ENCODE peak calls at places on chromosomes 1 and 21, in seven cellular contexts. One of them, this sample, is unnamed. For H3K4me1, the result is how much of the 10 kb centered on the place peaks cover.

GRCh38 chr1:70057500-70057899 is 147.9 kb downstream of the LRRC40 start:
- DNase-seq in transverse colon: no peak
- DNase-seq in H1: no peak
- DNase-seq in Caco-2: no peak
- DNase-seq in GM12878: no peak
- DNase-seq in gastrocnemius medialis: no peak
- DNase-seq in tibial artery: no peak
- DNase-seq in this sample: no peak

GRCh38 chr1:228198977-228199590 is 8.8 kb upstream of the OBSCN start:
- DNase-seq in Caco-2: no peak
- DNase-seq in GM12878: no peak
- DNase-seq in tibial artery: no peak
- DNase-seq in transverse colon: no peak
- DNase-seq in gastrocnemius medialis: no peak
- DNase-seq in H1: no peak
- DNase-seq in this sample: no peak

GRCh38 chr1:72186733-72187307 is 95.5 kb downstream of the NEGR1 start:
- DNase-seq in H1: no peak
- DNase-seq in gastrocnemius medialis: no peak
- DNase-seq in GM12878: no peak
- DNase-seq in transverse colon: no peak
- DNase-seq in tibial artery: no peak
- DNase-seq in Caco-2: no peak
- DNase-seq in this sample: no peak

GRCh38 chr1:108200627-108201106 is 524 bp upstream of the SLC25A24 start:
- DNase-seq in GM12878: no peak
- DNase-seq in H1: no peak
- DNase-seq in gastrocnemius medialis: peak
- DNase-seq in tibial artery: peak
- DNase-seq in transverse colon: peak
- DNase-seq in Caco-2: peak
- DNase-seq in this sample: no peak

GRCh38 chr1:17369466-17369865 is 2.5 kb upstream of the PADI6 start:
- DNase-seq in gastrocnemius medialis: no peak
- DNase-seq in transverse colon: no peak
- DNase-seq in tibial artery: no peak
- DNase-seq in H1: no peak
- DNase-seq in Caco-2: no peak
- DNase-seq in GM12878: no peak
- DNase-seq in this sample: no peak

GRCh38 chr1:15949453-15950245 is 26.3 kb downstream of the ZBTB17 start:
- DNase-seq in H1: peak
- DNase-seq in transverse colon: peak
- DNase-seq in GM12878: peak
- DNase-seq in tibial artery: peak
- DNase-seq in Caco-2: no peak
- DNase-seq in gastrocnemius medialis: peak
- DNase-seq in this sample: peak

GRCh38 chr1:60848583-60849188 is 233.7 kb upstream of the NFIA start:
- DNase-seq in H1: peak
- DNase-seq in transverse colon: no peak
- DNase-seq in tibial artery: no peak
- DNase-seq in Caco-2: no peak
- DNase-seq in gastrocnemius medialis: no peak
- DNase-seq in GM12878: no peak
- DNase-seq in this sample: no peak

GRCh38 chr1:84434081-84434755 is 35.9 kb downstream of the DNASE2B start:
- DNase-seq in Caco-2: no peak
- DNase-seq in tibial artery: no peak
- DNase-seq in transverse colon: no peak
- DNase-seq in H1: no peak
- DNase-seq in gastrocnemius medialis: no peak
- DNase-seq in GM12878: no peak
- DNase-seq in this sample: no peak

GRCh38 chr21:37606549-37606948 is 240.0 kb downstream of the DYRK1A start:
- DNase-seq in Caco-2: no peak
- DNase-seq in transverse colon: no peak
- DNase-seq in GM12878: no peak
- DNase-seq in tibial artery: no peak
- DNase-seq in H1: no peak
- DNase-seq in gastrocnemius medialis: no peak
- DNase-seq in this sample: no peak

GRCh38 chr1:19640363-19641316 is 3.5 kb upstream of the NBL1 start:
- DNase-seq in tibial artery: peak
- DNase-seq in GM12878: no peak
- DNase-seq in transverse colon: peak
- DNase-seq in H1: peak
- DNase-seq in gastrocnemius medialis: no peak
- DNase-seq in Caco-2: no peak
- DNase-seq in this sample: no peak

GRCh38 chr1:3226664-3227371 is 157.8 kb downstream of the PRDM16 start:
- DNase-seq in GM12878: no peak
- DNase-seq in gastrocnemius medialis: no peak
- DNase-seq in transverse colon: no peak
- DNase-seq in H1: no peak
- DNase-seq in tibial artery: no peak
- DNase-seq in Caco-2: no peak
- DNase-seq in this sample: no peak

GRCh38 chr1:54238353-54239040 is 38.5 kb downstream of the MRPL37 start:
- DNase-seq in GM12878: no peak
- DNase-seq in H1: no peak
- DNase-seq in gastrocnemius medialis: no peak
- DNase-seq in transverse colon: no peak
- DNase-seq in Caco-2: no peak
- DNase-seq in tibial artery: no peak
- DNase-seq in this sample: no peak

GRCh38 chr1:16980473-16981268 is at the start of gene MFAP2:
- DNase-seq in gastrocnemius medialis: no peak
- DNase-seq in GM12878: no peak
- DNase-seq in tibial artery: no peak
- DNase-seq in Caco-2: no peak
- DNase-seq in transverse colon: no peak
- DNase-seq in H1: peak
- DNase-seq in this sample: no peak

GRCh38 chr1:232306269-232306911 is 323.5 kb downstream of the SIPA1L2 start:
- DNase-seq in gastrocnemius medialis: peak
- DNase-seq in GM12878: no peak
- DNase-seq in Caco-2: no peak
- DNase-seq in tibial artery: no peak
- DNase-seq in transverse colon: peak
- DNase-seq in H1: peak
- DNase-seq in this sample: no peak

GRCh38 chr1:196400478-196401453 is 207.5 kb downstream of the KCNT2 start:
- DNase-seq in GM12878: no peak
- DNase-seq in gastrocnemius medialis: peak
- DNase-seq in H1: no peak
- DNase-seq in transverse colon: peak
- DNase-seq in Caco-2: no peak
- DNase-seq in tibial artery: peak
- DNase-seq in this sample: peak

GRCh38 chr1:7366286-7366954 is 404.7 kb upstream of the VAMP3 start:
- DNase-seq in gastrocnemius medialis: peak
- DNase-seq in H1: no peak
- DNase-seq in tibial artery: no peak
- DNase-seq in transverse colon: no peak
- DNase-seq in Caco-2: no peak
- DNase-seq in GM12878: no peak
- DNase-seq in this sample: no peak

GRCh38 chr21:44947930-44948331 is 8.1 kb downstream of the SLX9 start:
- DNase-seq in transverse colon: no peak
- DNase-seq in tibial artery: peak
- DNase-seq in Caco-2: peak
- DNase-seq in H1: no peak
- DNase-seq in GM12878: no peak
- DNase-seq in gastrocnemius medialis: peak
- DNase-seq in this sample: peak

GRCh38 chr1:177172866-177173265 is 2.1 kb downstream of the BRINP2 start:
- DNase-seq in H1: no peak
- DNase-seq in transverse colon: no peak
- DNase-seq in tibial artery: no peak
- DNase-seq in gastrocnemius medialis: no peak
- DNase-seq in GM12878: no peak
- DNase-seq in Caco-2: no peak
- DNase-seq in this sample: no peak

GRCh38 chr1:86155807-86156561 is 588 bp downstream of the COL24A1 start:
- DNase-seq in transverse colon: peak
- DNase-seq in Caco-2: no peak
- DNase-seq in H1: peak
- DNase-seq in gastrocnemius medialis: peak
- DNase-seq in tibial artery: no peak
- DNase-seq in GM12878: no peak
- DNase-seq in this sample: peak

GRCh38 chr1:202888204-202888506 is 794 bp downstream of the RABIF start:
- DNase-seq in transverse colon: no peak
- DNase-seq in Caco-2: no peak
- DNase-seq in tibial artery: no peak
- DNase-seq in H1: no peak
- DNase-seq in gastrocnemius medialis: no peak
- DNase-seq in GM12878: peak
- DNase-seq in this sample: no peak

GRCh38 chr1:8763888-8764287 is 53.6 kb downstream of the RERE start:
- DNase-seq in transverse colon: no peak
- DNase-seq in H1: no peak
- DNase-seq in GM12878: peak
- DNase-seq in tibial artery: no peak
- DNase-seq in Caco-2: no peak
- DNase-seq in gastrocnemius medialis: no peak
- DNase-seq in this sample: no peak

GRCh38 chr21:42552407-42553336 is 39.0 kb downstream of the SLC37A1 start:
- DNase-seq in tibial artery: peak
- DNase-seq in H1: no peak
- DNase-seq in gastrocnemius medialis: no peak
- DNase-seq in transverse colon: peak
- DNase-seq in Caco-2: no peak
- DNase-seq in GM12878: no peak
- DNase-seq in this sample: peak

GRCh38 chr1:63774617-63775417 is 1.0 kb downstream of the ROR1 start:
- DNase-seq in tibial artery: peak
- DNase-seq in Caco-2: no peak
- DNase-seq in gastrocnemius medialis: no peak
- DNase-seq in GM12878: no peak
- DNase-seq in H1: peak
- DNase-seq in transverse colon: peak
- DNase-seq in this sample: peak

GRCh38 chr1:240435996-240436566 is 175.9 kb downstream of the GREM2 start:
- DNase-seq in H1: no peak
- DNase-seq in GM12878: no peak
- DNase-seq in Caco-2: no peak
- DNase-seq in tibial artery: no peak
- DNase-seq in transverse colon: no peak
- DNase-seq in gastrocnemius medialis: no peak
- DNase-seq in this sample: no peak

GRCh38 chr1:171032822-171033702 is 57.6 kb upstream of the FMO3 start:
- DNase-seq in H1: peak
- DNase-seq in GM12878: no peak
- DNase-seq in gastrocnemius medialis: no peak
- DNase-seq in Caco-2: no peak
- DNase-seq in tibial artery: no peak
- DNase-seq in transverse colon: no peak
- DNase-seq in this sample: no peak

GRCh38 chr1:48741380-48741779 is 35.3 kb downstream of the BEND5 start:
- DNase-seq in transverse colon: no peak
- DNase-seq in gastrocnemius medialis: no peak
- DNase-seq in Caco-2: no peak
- DNase-seq in H1: no peak
- DNase-seq in tibial artery: no peak
- DNase-seq in GM12878: no peak
- DNase-seq in this sample: no peak

GRCh38 chr1:233549917-233550316 is 64.0 kb upstream of the KCNK1 start:
- DNase-seq in gastrocnemius medialis: no peak
- DNase-seq in tibial artery: no peak
- DNase-seq in H1: no peak
- DNase-seq in GM12878: no peak
- DNase-seq in transverse colon: no peak
- DNase-seq in Caco-2: no peak
- DNase-seq in this sample: no peak

GRCh38 chr1:230068952-230069684 is 2.1 kb downstream of the GALNT2 start:
- DNase-seq in Caco-2: no peak
- DNase-seq in GM12878: no peak
- DNase-seq in tibial artery: no peak
- DNase-seq in transverse colon: peak
- DNase-seq in gastrocnemius medialis: no peak
- DNase-seq in H1: no peak
- DNase-seq in this sample: no peak

GRCh38 chr21:35819134-35819533 is 241.2 kb downstream of the SETD4 start:
- DNase-seq in GM12878: no peak
- DNase-seq in transverse colon: no peak
- DNase-seq in tibial artery: no peak
- DNase-seq in gastrocnemius medialis: no peak
- DNase-seq in Caco-2: no peak
- DNase-seq in H1: no peak
- DNase-seq in this sample: no peak
- TF ChIP-seq CTCF in GM12878: no peak
- TF ChIP-seq CTCF in transverse colon: no peak
- TF ChIP-seq CTCF in tibial artery: no peak
- TF ChIP-seq CTCF in gastrocnemius medialis: no peak
- TF ChIP-seq CTCF in Caco-2: no peak
- TF ChIP-seq CTCF in H1: no peak
- TF ChIP-seq CTCF in this sample: no peak

GRCh38 chr1:39268112-39268581 is 63.7 kb downstream of the MACF1 start:
- DNase-seq in Caco-2: no peak
- DNase-seq in transverse colon: peak
- DNase-seq in GM12878: no peak
- DNase-seq in H1: no peak
- DNase-seq in tibial artery: peak
- DNase-seq in gastrocnemius medialis: peak
- DNase-seq in this sample: no peak
- H3K4me1 ChIP-seq in Caco-2: half or more
- H3K4me1 ChIP-seq in transverse colon: under half
- H3K4me1 ChIP-seq in GM12878: half or more
- H3K4me1 ChIP-seq in H1: under half
- H3K4me1 ChIP-seq in tibial artery: under half
- H3K4me1 ChIP-seq in gastrocnemius medialis: half or more
- H3K4me1 ChIP-seq in this sample: half or more

DNA sequence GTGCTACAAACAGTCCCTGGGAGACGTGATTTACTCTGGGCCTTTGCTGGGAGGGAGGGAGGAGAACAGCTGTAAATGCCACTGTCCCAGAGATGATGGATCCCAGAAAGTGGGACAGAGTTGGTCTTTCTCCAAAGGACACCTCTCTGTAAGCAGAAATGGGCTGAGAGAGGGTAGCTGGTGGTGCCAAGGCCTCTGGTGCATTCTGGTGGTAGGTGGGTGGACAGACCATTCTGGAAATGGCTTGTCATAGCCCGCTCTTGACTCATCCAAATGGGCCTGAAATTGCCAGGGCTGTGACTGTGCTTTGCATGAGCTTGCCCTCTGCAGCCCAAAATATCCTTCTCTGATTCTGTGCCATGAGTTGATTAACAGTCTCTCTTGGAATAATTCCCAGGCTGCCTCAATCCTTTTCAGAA is 36.1 kb downstream of the CCDC185 start:
- DNase-seq in GM12878: no peak
- DNase-seq in gastrocnemius medialis: peak
- DNase-seq in transverse colon: peak
- DNase-seq in Caco-2: no peak
- DNase-seq in tibial artery: peak
- DNase-seq in H1: no peak
- DNase-seq in this sample: no peak
- TF ChIP-seq CTCF in GM12878: no peak
- TF ChIP-seq CTCF in gastrocnemius medialis: no peak
- TF ChIP-seq CTCF in transverse colon: no peak
- TF ChIP-seq CTCF in Caco-2: no peak
- TF ChIP-seq CTCF in tibial artery: peak
- TF ChIP-seq CTCF in H1: no peak
- TF ChIP-seq CTCF in this sample: no peak

GRCh38 chr1:116501870-116502244 is 69.0 kb downstream of the CD58 start:
- DNase-seq in H1: no peak
- DNase-seq in Caco-2: no peak
- DNase-seq in GM12878: no peak
- DNase-seq in transverse colon: no peak
- DNase-seq in gastrocnemius medialis: no peak
- DNase-seq in tibial artery: no peak
- DNase-seq in this sample: no peak
- H3K4me1 ChIP-seq in H1: under half
- H3K4me1 ChIP-seq in Caco-2: under half
- H3K4me1 ChIP-seq in GM12878: under half
- H3K4me1 ChIP-seq in transverse colon: under half
- H3K4me1 ChIP-seq in gastrocnemius medialis: under half
- H3K4me1 ChIP-seq in tibial artery: under half
- H3K4me1 ChIP-seq in this sample: under half

This sample was measured in suprapubic skin.